ENCODE peak calls at places on chromosomes 3 and 15, in four cellular contexts. One of them, this sample, is unnamed.

GRCh38 chr3:177906573-177907229 is 629.5 kb upstream of the KCNMB2 start:
- DNase-seq in A673: no peak
- DNase-seq in right lobe of liver: no peak
- DNase-seq in heart right ventricle: no peak
- DNase-seq in this sample: no peak

GRCh38 chr15:49282366-49282765 is 112.3 kb downstream of the GALK2 start:
- DNase-seq in heart right ventricle: no peak
- DNase-seq in A673: no peak
- DNase-seq in right lobe of liver: no peak
- DNase-seq in this sample: no peak

GRCh38 chr3:168095611-168096209 is at the start of gene GOLIM4:
- DNase-seq in A673: peak; percentile 93
- DNase-seq in right lobe of liver: peak; percentile 97
- DNase-seq in heart right ventricle: peak; percentile 96
- DNase-seq in this sample: peak; percentile 100

GRCh38 chr3:126983276-126983652 is 349 bp downstream of the PLXNA1 start:
- DNase-seq in right lobe of liver: no peak
- DNase-seq in heart right ventricle: peak; percentile 21
- DNase-seq in A673: no peak
- DNase-seq in this sample: no peak

GRCh38 chr3:42762046-42762724 is 10.9 kb downstream of the CCDC13 start:
- DNase-seq in right lobe of liver: no peak
- DNase-seq in heart right ventricle: no peak
- DNase-seq in A673: no peak
- DNase-seq in this sample: no peak

GRCh38 chr3:58416191-58416590 is 17.4 kb downstream of the PDHB start:
- DNase-seq in A673: no peak
- DNase-seq in right lobe of liver: no peak
- DNase-seq in heart right ventricle: no peak
- DNase-seq in this sample: no peak

GRCh38 chr3:189573004-189573403 is 58.2 kb upstream of the TP63 start:
- DNase-seq in heart right ventricle: no peak
- DNase-seq in A673: no peak
- DNase-seq in right lobe of liver: no peak
- DNase-seq in this sample: no peak

GRCh38 chr3:127734754-127735473 is 62.2 kb downstream of the ABTB1 start:
- DNase-seq in heart right ventricle: no peak
- DNase-seq in A673: peak; percentile 94
- DNase-seq in right lobe of liver: no peak
- DNase-seq in this sample: no peak

GRCh38 chr3:24670871-24671270 is 176.2 kb upstream of the THRB start:
- DNase-seq in A673: no peak
- DNase-seq in right lobe of liver: no peak
- DNase-seq in heart right ventricle: no peak
- DNase-seq in this sample: no peak

DNA sequence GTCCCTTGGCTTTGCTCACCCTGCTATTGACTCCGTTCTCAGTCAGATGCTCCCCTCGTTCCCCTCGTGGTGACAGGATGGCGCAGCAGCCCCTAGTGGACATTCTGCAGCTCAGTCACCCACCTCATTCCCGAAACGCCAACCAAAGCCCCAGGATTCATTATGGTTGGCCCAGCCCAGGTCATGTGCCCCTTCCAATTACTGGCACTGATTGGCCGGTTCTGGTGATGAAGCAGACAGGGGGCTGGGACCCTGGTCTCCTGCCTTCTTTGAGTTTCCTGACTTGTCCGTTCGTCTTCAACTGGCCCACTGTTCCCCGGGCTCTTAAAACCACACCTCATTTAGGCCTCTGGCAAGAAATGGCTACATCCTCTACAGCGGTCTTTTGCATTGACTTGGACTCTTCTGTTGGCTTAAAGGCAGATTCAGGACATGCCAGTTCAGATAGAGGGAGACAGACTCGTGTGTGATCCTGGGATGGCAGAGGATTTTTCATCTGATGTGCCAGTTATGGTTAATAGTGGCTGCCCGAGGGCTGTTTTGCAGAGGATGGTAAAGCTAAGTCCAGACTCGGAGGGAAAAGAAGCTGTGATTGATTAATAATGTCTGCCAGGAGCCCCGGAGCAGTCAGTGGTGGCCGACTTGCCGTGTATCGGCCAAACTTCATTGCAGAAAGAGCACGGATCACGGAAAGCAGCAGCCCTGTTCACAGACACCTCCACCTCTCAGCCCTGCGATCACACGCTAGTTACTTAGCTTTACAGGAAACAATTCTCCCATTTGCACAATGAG is 37.8 kb downstream of the LSM3 start:
- DNase-seq in heart right ventricle: peak; percentile 33
- DNase-seq in A673: peak; percentile 58
- DNase-seq in right lobe of liver: peak; percentile 33
- DNase-seq in this sample: no peak
- TF ChIP-seq CTCF in heart right ventricle: peak; percentile 39
- TF ChIP-seq CTCF in A673: peak; percentile 61
- TF ChIP-seq CTCF in right lobe of liver: no peak
- TF ChIP-seq CTCF in this sample: peak; percentile 45

DNA sequence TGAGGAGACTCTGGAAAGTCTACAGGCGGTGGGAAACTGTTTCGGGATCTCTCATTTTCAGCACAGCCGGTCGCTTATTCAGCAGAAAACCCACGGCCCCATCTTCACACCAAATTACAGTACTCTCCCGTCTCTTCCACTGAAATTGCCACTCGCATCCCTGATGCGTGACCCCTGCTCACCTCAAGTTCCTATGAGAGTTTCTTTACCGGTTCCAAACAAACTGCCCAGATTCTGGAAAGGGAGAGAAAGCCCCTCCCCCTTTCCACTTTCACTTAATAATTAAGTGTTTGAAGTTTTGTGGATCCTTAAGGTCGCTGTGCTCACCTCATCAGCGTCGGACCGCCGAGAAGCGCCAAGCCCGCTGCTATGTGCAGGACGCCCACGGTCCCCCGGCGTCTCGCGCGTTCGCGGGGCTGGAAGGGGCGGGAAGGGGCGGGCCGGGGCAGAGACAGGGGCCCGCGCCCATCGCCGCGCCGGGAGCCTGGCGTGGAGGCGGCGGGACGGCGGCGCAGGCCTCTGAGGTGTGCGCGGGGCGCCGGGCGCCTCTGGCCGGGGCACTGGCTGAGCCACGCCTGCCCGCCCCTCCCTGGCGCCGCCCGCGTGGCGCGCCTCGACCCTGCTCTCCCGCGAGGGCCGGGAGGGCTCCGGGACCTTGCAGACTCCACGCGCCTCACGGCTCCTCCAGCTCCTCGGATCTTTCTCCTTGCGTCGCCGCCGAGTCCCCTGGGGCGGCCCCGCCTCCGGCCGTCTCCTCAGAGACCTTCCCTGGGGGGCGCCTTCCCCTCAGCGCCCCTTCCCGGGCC is at the start of gene GPR156:
- DNase-seq in right lobe of liver: no peak
- DNase-seq in A673: peak; percentile 39
- DNase-seq in heart right ventricle: no peak
- DNase-seq in this sample: no peak
- TF ChIP-seq CTCF in right lobe of liver: no peak
- TF ChIP-seq CTCF in A673: no peak
- TF ChIP-seq CTCF in heart right ventricle: no peak
- TF ChIP-seq CTCF in this sample: peak; percentile 50

GRCh38 chr3:47641739-47642138 is 63.1 kb upstream of the CSPG5 start:
- DNase-seq in right lobe of liver: no peak
- DNase-seq in A673: no peak
- DNase-seq in heart right ventricle: no peak
- DNase-seq in this sample: no peak

GRCh38 chr3:47647550-47647949 is 68.9 kb upstream of the CSPG5 start:
- DNase-seq in A673: no peak
- DNase-seq in right lobe of liver: no peak
- DNase-seq in heart right ventricle: no peak
- DNase-seq in this sample: no peak

GRCh38 chr3:47646362-47646761 is 67.7 kb upstream of the CSPG5 start:
- DNase-seq in heart right ventricle: no peak
- DNase-seq in right lobe of liver: no peak
- DNase-seq in A673: peak; percentile 34
- DNase-seq in this sample: no peak

GRCh38 chr3:47643092-47643491 is 64.4 kb upstream of the CSPG5 start:
- DNase-seq in heart right ventricle: no peak
- DNase-seq in A673: peak; percentile 51
- DNase-seq in right lobe of liver: no peak
- DNase-seq in this sample: no peak

DNA sequence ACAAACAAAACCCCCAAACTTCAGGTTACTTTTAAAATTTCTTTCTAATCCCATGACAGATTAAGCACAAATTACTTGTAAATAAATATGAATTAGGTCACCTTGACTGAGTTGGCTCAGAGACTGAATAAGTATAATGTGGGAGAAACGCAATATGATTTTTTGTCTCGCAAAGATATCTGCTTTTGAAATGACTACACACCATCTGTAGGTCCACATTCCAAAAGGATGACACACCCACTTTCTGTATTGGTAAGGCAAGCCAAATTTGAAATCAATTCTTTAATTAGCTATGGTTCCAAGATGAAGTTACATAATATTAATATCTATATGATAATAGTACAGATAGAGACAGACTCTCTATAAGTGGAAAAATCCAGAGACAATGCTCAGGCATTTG is 66.9 kb upstream of the CSPG5 start:
- DNase-seq in A673: no peak
- DNase-seq in heart right ventricle: no peak
- DNase-seq in right lobe of liver: no peak
- DNase-seq in this sample: no peak
- TF ChIP-seq CTCF in A673: no peak
- TF ChIP-seq CTCF in heart right ventricle: no peak
- TF ChIP-seq CTCF in right lobe of liver: no peak
- TF ChIP-seq CTCF in this sample: no peak

DNA sequence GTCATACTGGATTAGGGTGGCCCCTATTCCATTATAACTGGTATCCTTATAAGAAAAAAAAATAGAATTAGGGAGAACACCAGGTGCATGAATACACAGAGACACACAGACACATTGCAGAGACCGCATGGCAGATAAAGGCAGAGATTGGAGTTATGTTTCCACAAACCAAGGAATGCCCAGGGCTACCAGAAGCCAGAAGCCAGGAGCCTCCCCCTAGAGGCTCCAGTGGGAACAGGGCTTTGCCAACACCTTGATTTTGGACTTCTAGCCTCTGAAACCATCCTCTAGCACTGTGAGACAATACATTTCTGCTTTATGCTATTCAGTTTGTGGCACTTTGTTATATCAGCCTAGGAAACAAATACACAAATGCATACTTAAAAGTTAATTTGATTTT is 10.4 kb downstream of the GOLM2 start:
- DNase-seq in A673: peak; percentile 46
- DNase-seq in right lobe of liver: no peak
- DNase-seq in heart right ventricle: no peak
- DNase-seq in this sample: no peak
- TF ChIP-seq CTCF in A673: peak; percentile 50
- TF ChIP-seq CTCF in right lobe of liver: peak; percentile 36
- TF ChIP-seq CTCF in heart right ventricle: no peak
- TF ChIP-seq CTCF in this sample: peak; percentile 51

This sample was measured in chondrocyte.